ENCODE peak calls at places on chromosomes 6 and 20, in four cellular contexts. Q, Y, H and B are unnamed samples.
A peak's percentile ranks its signal among the peaks of the same experiment; 100 is the strongest.

GRCh38 chr20:46722450-46722849 is 13.0 kb downstream of the SLC2A10 start:
- DNase-seq in Q (no peak), Y (no peak), H (no peak), B (no peak)

GRCh38 chr20:407097-407952 is 774 bp upstream of the RBCK1 start:
- DNase-seq in Q (peak; percentile 92), Y (peak; percentile 75), H (peak; percentile 81), B (peak; percentile 68)

GRCh38 chr6:137761487-137761886 is 105.6 kb upstream of the TNFAIP3 start:
- DNase-seq in H (no peak), Q (no peak), Y (no peak), B (no peak)

GRCh38 chr6:108697646-108698161 is 137.0 kb downstream of the FOXO3 start:
- DNase-seq in Q (no peak), Y (peak; percentile 65), H (no peak), B (no peak)

GRCh38 chr6:123802351-123802696 is 1.3 kb upstream of the NKAIN2 start:
- DNase-seq in H (no peak), Q (no peak), Y (no peak), B (no peak)

GRCh38 chr20:5402903-5403531 is 86.3 kb upstream of the PROKR2 start:
- DNase-seq in Q (peak; percentile 54), H (no peak), Y (no peak), B (no peak)

GRCh38 chr6:71394001-71394432 is 105.4 kb downstream of the OGFRL1 start:
- DNase-seq in Q (no peak), H (no peak), Y (no peak), B (no peak)

GRCh38 chr6:39366875-39367618 is 44.5 kb upstream of the KCNK16 start:
- DNase-seq in Q (peak; percentile 62), H (no peak), Y (no peak), B (no peak)

GRCh38 chr20:1947535-1947846 is 46.4 kb downstream of the PDYN start:
- DNase-seq in H (no peak), Q (no peak), Y (no peak), B (no peak)

GRCh38 chr20:1945134-1945618 is 48.7 kb downstream of the PDYN start:
- DNase-seq in Y (peak; percentile 87), Q (no peak), H (peak; percentile 79), B (no peak)

GRCh38 chr20:1945660-1946059 is 48.2 kb downstream of the PDYN start:
- DNase-seq in H (no peak), Q (no peak), Y (no peak), B (no peak)

GRCh38 chr20:1946442-1946761 is 47.5 kb downstream of the PDYN start:
- DNase-seq in Q (no peak), H (no peak), Y (no peak), B (no peak)

DNA sequence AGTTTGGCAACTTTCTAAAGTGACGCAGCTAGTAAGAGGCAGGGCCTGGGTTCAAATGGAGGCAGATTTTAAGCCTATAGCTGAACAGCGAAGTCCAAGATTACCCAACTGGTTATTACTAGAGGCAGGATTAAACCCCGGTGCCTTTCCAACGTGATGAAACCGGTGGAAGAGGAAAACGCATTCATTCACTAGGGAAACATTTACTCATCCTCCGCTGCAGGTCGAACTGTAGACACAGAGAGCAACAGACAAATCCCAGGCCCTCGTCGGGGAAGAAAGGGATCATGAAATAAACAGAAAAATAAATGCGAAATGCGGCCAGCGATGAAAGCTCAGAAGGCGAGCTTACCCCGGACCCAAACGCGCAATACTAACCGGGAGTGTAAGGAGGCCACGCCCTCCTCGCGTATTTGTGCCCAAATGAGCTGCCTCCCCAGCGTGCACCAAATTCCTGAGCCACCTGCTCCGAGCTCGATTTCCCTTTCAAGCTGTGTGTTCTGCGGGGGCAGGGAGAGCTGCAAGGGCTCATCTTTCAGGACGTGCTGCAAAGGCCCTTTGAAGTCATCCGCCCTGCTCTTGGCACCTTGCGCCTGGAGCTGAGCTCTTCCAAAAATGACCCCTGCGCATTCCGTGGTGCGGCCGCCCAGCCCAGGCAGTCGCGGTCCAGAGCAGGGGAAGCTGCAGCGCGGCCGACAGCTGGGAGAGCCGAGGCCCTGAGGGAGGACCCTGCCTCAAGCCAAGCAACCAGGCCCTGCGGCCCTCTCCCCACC is 46.9 kb downstream of the PDYN start:
- DNase-seq in H (peak; percentile 55), Q (peak; percentile 92), Y (peak; percentile 37), B (no peak)
- H3K4me3 ChIP-seq in H (peak overlapping the region; percentile 10), Q (no peak overlapping the region), Y (peak overlapping the region; percentile 40), B (no peak overlapping the region)

GRCh38 chr6:13526339-13526717 is 38.9 kb upstream of the GFOD1 start:
- DNase-seq in H (no peak), Y (no peak), Q (no peak), B (no peak)
- H3K4me3 ChIP-seq in H (no peak overlapping the region), Y (no peak overlapping the region), Q (no peak overlapping the region), B (no peak overlapping the region)

GRCh38 chr6:27288136-27289044 is 23.7 kb downstream of the POM121L2 start:
- DNase-seq in Q (peak; percentile 67), H (no peak), Y (no peak), B (no peak)
- H3K4me3 ChIP-seq in Q (peak overlapping the region; percentile 65), H (no peak overlapping the region), Y (no peak overlapping the region), B (no peak overlapping the region)

GRCh38 chr20:37670426-37670825 is 23.4 kb upstream of the CTNNBL1 start:
- DNase-seq in H (no peak), Y (no peak), Q (no peak), B (no peak)
- H3K4me3 ChIP-seq in H (peak overlapping the region; percentile 2), Y (peak overlapping the region; percentile 6), Q (no peak overlapping the region), B (no peak overlapping the region)

GRCh38 chr20:14207591-14207990 is 129.8 kb downstream of the FLRT3 start:
- DNase-seq in Y (no peak), Q (peak; percentile 56), H (no peak), B (no peak)
- H3K4me3 ChIP-seq in Y (no peak overlapping the region), Q (no peak overlapping the region), H (no peak overlapping the region), B (no peak overlapping the region)

GRCh38 chr6:30884521-30885480 is 482 bp downstream of the DDR1 start:
- DNase-seq in Y (peak; percentile 50), H (peak; percentile 47), Q (peak; percentile 80), B (peak; percentile 55)

GRCh38 chr6:30883743-30884520 is at the start of gene DDR1:
- DNase-seq in H (peak; percentile 75), Q (peak; percentile 68), Y (peak; percentile 60), B (no peak)

GRCh38 chr6:30885999-30886896 is 1.9 kb downstream of the DDR1 start:
- DNase-seq in Y (peak; percentile 50), Q (peak; percentile 94), H (peak; percentile 53), B (peak; percentile 47)

GRCh38 chr6:30886897-30887255 is 2.6 kb downstream of the DDR1 start:
- DNase-seq in Y (no peak), Q (no peak), H (no peak), B (no peak)

DNA sequence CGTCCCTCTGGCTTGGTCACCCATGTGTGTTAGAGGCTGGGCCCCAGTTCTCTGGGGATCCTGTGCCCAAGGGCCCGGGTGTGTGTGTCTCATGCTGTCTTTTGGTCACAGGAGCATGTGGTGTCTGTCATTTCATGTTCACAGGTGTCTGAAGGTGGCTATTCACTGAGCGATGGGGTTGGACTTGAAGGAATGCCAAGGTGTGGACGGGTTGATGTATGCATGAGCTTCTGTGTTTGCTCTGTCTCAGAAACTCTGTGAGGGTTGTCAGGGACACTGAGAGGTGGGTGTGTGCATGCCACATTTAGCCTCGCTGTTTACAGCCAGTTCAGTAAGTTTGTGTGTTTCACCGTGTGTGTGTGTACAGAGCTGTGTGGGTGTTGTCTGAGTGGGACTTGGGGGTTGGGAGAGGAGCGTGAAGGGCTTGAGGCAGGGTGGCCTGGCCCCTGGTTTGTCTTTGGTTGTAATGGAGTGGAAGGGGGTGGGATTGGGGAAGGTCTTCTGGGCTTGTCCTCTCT is 1.2 kb downstream of the DDR1 start:
- DNase-seq in H (peak; percentile 58), Q (peak; percentile 48), Y (no peak), B (no peak)
- H3K4me3 ChIP-seq in H (peak overlapping the region; percentile 60), Q (peak overlapping the region; percentile 9), Y (peak overlapping the region; percentile 87), B (peak overlapping the region; percentile 55)